ENCODE peak calls at places on chromosomes 16 and 17, in four cellular contexts. Z is mammary epithelial cell, T is testis, P is tibial artery. Q is an unnamed sample.

GRCh38 chr16:2152695-2153506 is 2.7 kb upstream of the TRAF7 start:
- DNase-seq in P (no peak), Z (peak; percentile 47), T (no peak), Q (peak; percentile 69)

GRCh38 chr16:57266531-57267268 is 17.8 kb downstream of the PLLP start:
- DNase-seq in P (no peak), Z (no peak), T (peak; percentile 54), Q (no peak)

GRCh38 chr17:19313746-19314651 is 48.5 kb downstream of the B9D1 start:
- DNase-seq in P (no peak), Z (peak; percentile 37), T (no peak), Q (no peak)

GRCh38 chr16:87063543-87063942 is 253.6 kb downstream of the C16orf95 start:
- DNase-seq in Z (no peak), P (no peak), T (no peak), Q (no peak)

GRCh38 chr16:31256466-31256865 is 3.3 kb upstream of the ITGAM start:
- DNase-seq in P (no peak), T (no peak), Z (no peak), Q (no peak)

GRCh38 chr16:89489731-89490385 is 503 bp downstream of the ANKRD11 start:
- DNase-seq in P (no peak), T (no peak), Z (no peak), Q (no peak)

GRCh38 chr17:77188084-77189066 is 47.6 kb downstream of the SEC14L1 start:
- DNase-seq in T (no peak), Z (peak; percentile 59), P (no peak), Q (peak; percentile 71)

GRCh38 chr16:11398851-11399250 is 53.6 kb downstream of the RMI2 start:
- DNase-seq in T (no peak), Z (no peak), P (no peak), Q (no peak)

GRCh38 chr16:58551496-58551895 is 36.2 kb downstream of the SETD6 start:
- DNase-seq in P (no peak), Z (no peak), T (no peak), Q (no peak)

GRCh38 chr17:49861150-49861884 is 13.4 kb upstream of the TAC4 start:
- DNase-seq in Z (peak; percentile 24), T (peak; percentile 56), P (no peak), Q (peak; percentile 46)

GRCh38 chr17:70869402-70870085 is 700.2 kb downstream of the KCNJ2 start:
- DNase-seq in Z (no peak), P (no peak), T (no peak), Q (no peak)

GRCh38 chr17:16255481-16255901 is 38.5 kb downstream of the PIGL start:
- DNase-seq in T (peak; percentile 60), Z (no peak), P (peak; percentile 63), Q (no peak)

GRCh38 chr17:32335647-32336046 is 6.3 kb downstream of the C17orf75 start:
- DNase-seq in P (no peak), Z (peak; percentile 28), T (no peak), Q (no peak)

GRCh38 chr16:30473231-30474061 is 904 bp downstream of the ITGAL start:
- DNase-seq in P (no peak), T (no peak), Z (no peak), Q (peak; percentile 64)

GRCh38 chr16:31168848-31169247 is 11.1 kb upstream of the FUS start:
- DNase-seq in Z (no peak), P (no peak), T (no peak), Q (no peak)

GRCh38 chr16:80437707-80438106 is 103.1 kb upstream of the DYNLRB2 start:
- DNase-seq in P (no peak), T (no peak), Z (no peak), Q (no peak)
- TF ChIP-seq CTCF in P (no peak), T (no peak), Z (no peak), Q (no peak)

DNA sequence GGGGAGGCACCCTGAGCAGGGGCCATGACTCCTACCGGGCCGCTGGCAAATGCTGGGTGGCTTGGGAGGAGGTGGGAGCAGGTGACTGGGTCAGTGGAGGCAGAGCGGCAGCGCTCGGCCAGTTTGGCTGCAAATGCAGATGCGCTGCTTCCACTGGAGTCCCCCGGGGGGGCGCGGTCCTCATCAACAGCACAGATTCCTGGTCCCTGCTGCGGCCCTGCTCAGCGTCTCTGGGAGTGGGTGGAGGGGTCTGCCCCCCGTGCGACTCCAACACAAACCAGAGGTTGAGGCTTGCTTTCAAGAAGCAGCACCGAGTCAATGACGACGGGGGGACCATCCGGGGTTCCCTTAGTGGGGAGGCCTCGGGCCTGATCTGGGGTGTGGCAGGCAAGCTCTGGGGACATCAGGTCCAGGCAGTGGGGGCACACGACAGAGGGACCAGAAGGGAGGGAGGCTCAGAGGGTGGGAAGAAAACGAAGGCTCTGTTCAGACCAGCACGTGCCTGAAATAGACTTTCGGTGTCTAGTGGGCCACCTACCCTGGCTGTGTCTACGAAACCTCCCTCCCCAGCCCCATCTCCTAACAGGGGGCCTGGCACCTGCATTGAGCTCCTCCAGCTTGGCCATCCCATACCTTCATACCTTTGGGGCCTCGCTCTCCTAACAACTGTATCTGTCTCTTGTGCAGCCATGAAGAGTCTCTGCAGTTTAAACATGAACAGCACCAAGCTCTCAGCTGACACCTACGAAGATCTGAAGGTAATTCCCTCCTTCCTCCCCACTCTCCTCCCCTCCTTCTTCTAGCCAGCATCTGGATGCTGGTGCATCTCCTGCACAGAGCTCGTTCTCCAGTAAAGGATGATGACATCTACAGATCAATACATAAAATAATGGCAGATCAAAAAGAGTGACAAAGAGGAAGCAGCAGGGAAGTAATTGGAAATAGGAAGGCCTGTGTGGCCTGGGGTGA is 72.5 kb upstream of the PLCG2 start:
- DNase-seq in Z (no peak), P (no peak), T (no peak), Q (no peak)
- H3K4me3 ChIP-seq in Z (no peak overlapping the region), P (no peak overlapping the region), T (no peak overlapping the region), Q (no peak overlapping the region)

GRCh38 chr17:82246040-82246364 is 17.2 kb downstream of the SLC16A3 start:
- DNase-seq in P (no peak), Z (no peak), T (no peak), Q (no peak)
- TF ChIP-seq CTCF in P (no peak), Z (no peak), T (no peak), Q (no peak)

GRCh38 chr17:47695664-47696376 is 1.9 kb downstream of the TBKBP1 start:
- DNase-seq in T (no peak), P (no peak), Z (no peak), Q (no peak)
- H3K4me3 ChIP-seq in T (peak overlapping the region; percentile 95), P (peak overlapping the region; percentile 96), Z (peak overlapping the region; percentile 62), Q (no peak overlapping the region)

DNA sequence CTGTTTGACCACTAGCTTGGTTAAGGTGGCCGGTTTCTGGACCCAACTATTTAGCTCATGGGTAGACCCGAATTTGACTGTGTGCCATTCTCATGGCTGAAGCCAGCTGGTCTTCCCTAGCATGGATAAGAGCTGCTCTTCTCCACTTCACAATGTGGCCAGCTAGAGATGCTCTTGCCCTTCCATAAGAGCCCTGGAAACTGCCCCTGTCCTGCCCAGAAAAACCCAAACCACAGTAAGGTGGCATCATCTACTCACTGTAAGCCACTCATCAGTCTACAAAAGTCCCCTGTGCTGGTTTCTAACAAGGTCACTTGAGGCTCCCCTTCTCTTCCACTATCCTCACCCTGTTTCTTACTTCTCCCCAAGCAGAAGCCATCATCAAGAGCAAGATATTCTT is 165.1 kb downstream of the HS3ST2 start:
- DNase-seq in Z (no peak), T (no peak), P (no peak), Q (no peak)
- TF ChIP-seq CTCF in Z (no peak), T (no peak), P (no peak), Q (no peak)